ENCODE peak calls at places on chromosome 16, in five cellular contexts. Z, A, E, V and T are unnamed samples.

GRCh38 chr16:28042856-28043255 is 20.7 kb downstream of the GSG1L start:
- DNase-seq in Z (no peak), A (no peak), E (no peak), V (no peak), T (no peak)

GRCh38 chr16:15954814-15955151 is 5.4 kb downstream of the ABCC1 start:
- DNase-seq in Z (no peak), A (no peak), E (no peak), V (no peak), T (no peak)

GRCh38 chr16:27759301-27759871 is 209.4 kb downstream of the KATNIP start:
- DNase-seq in Z (no peak), A (no peak), E (no peak), V (no peak), T (no peak)

GRCh38 chr16:3243882-3244281 is 8.9 kb upstream of the ZNF200 start:
- DNase-seq in Z (no peak), A (no peak), E (no peak), V (no peak), T (no peak)

GRCh38 chr16:49012961-49013726 is 268.5 kb downstream of the CBLN1 start:
- DNase-seq in Z (no peak), A (peak; percentile 79), E (peak; percentile 31), V (no peak), T (no peak)

GRCh38 chr16:57639172-57639571 is 10.7 kb downstream of the ADGRG1 start:
- DNase-seq in Z (peak; percentile 53), A (no peak), E (peak; percentile 86), V (peak; percentile 47), T (no peak)

GRCh38 chr16:75130150-75130771 is 13.7 kb upstream of the LDHD start:
- DNase-seq in Z (no peak), A (no peak), E (no peak), V (no peak), T (no peak)

GRCh38 chr16:12431547-12431946 is 372.1 kb downstream of the CPPED1 start:
- DNase-seq in Z (no peak), A (no peak), E (no peak), V (no peak), T (no peak)

GRCh38 chr16:27225536-27226360 is 22.4 kb downstream of the KDM8 start:
- DNase-seq in Z (no peak), A (no peak), E (peak; percentile 75), V (no peak), T (no peak)

GRCh38 chr16:75227361-75228142 is 8.8 kb downstream of the CTRB1 start:
- DNase-seq in Z (no peak), A (no peak), E (peak; percentile 79), V (no peak), T (no peak)

GRCh38 chr16:26911436-26911835 is 155.3 kb upstream of the C16orf82 start:
- DNase-seq in Z (no peak), A (no peak), E (no peak), V (no peak), T (no peak)

GRCh38 chr16:19458722-19459379 is 41.2 kb downstream of the TMC5 start:
- DNase-seq in Z (no peak), A (no peak), E (no peak), V (no peak), T (no peak)

GRCh38 chr16:86024210-86024609 is 125.2 kb downstream of the IRF8 start:
- DNase-seq in Z (no peak), A (no peak), E (no peak), V (no peak), T (no peak)

GRCh38 chr16:86018487-86018886 is 119.5 kb downstream of the IRF8 start:
- DNase-seq in Z (no peak), A (peak; percentile 72), E (peak; percentile 8), V (no peak), T (peak; percentile 50)

GRCh38 chr16:86019446-86020047 is 120.6 kb downstream of the IRF8 start:
- DNase-seq in Z (no peak), A (no peak), E (no peak), V (peak; percentile 39), T (no peak)

GRCh38 chr16:86022381-86022960 is 123.5 kb downstream of the IRF8 start:
- DNase-seq in Z (no peak), A (no peak), E (no peak), V (no peak), T (no peak)

GRCh38 chr16:86020971-86021370 is 122.0 kb downstream of the IRF8 start:
- DNase-seq in Z (no peak), A (no peak), E (no peak), V (no peak), T (no peak)
- TF ChIP-seq CTCF in Z (no peak), A (no peak), E (no peak), V (no peak), T (no peak)

GRCh38 chr16:85637808-85638186 is 24.7 kb downstream of the GSE1 start:
- DNase-seq in Z (no peak), A (no peak), E (peak; percentile 80), V (no peak), T (no peak)
- TF ChIP-seq CTCF in Z (no peak), A (no peak), E (no peak), V (no peak), T (no peak)

GRCh38 chr16:69107311-69107962 is 2.0 kb downstream of the HAS3 start:
- DNase-seq in Z (no peak), A (peak; percentile 32), E (peak; percentile 56), V (no peak), T (no peak)

GRCh38 chr16:69108905-69109252 is 3.4 kb downstream of the HAS3 start:
- DNase-seq in Z (no peak), A (no peak), E (no peak), V (no peak), T (no peak)

GRCh38 chr16:69106491-69107291 is 1.2 kb downstream of the HAS3 start:
- DNase-seq in Z (no peak), A (no peak), E (peak; percentile 23), V (no peak), T (peak; percentile 50)

GRCh38 chr16:69109486-69110270 is 4.2 kb downstream of the HAS3 start:
- DNase-seq in Z (no peak), A (no peak), E (no peak), V (no peak), T (no peak)

GRCh38 chr16:69108069-69108904 is 2.8 kb downstream of the HAS3 start:
- DNase-seq in Z (no peak), A (no peak), E (no peak), V (no peak), T (no peak)
- TF ChIP-seq CTCF in Z (no peak), A (no peak), E (no peak), V (no peak), T (no peak)

GRCh38 chr16:66141885-66142284 is 224.6 kb upstream of the CDH5 start:
- DNase-seq in Z (no peak), A (no peak), E (no peak), V (no peak), T (no peak)
- TF ChIP-seq CTCF in Z (no peak), A (no peak), E (no peak), V (no peak), T (no peak)

DNA sequence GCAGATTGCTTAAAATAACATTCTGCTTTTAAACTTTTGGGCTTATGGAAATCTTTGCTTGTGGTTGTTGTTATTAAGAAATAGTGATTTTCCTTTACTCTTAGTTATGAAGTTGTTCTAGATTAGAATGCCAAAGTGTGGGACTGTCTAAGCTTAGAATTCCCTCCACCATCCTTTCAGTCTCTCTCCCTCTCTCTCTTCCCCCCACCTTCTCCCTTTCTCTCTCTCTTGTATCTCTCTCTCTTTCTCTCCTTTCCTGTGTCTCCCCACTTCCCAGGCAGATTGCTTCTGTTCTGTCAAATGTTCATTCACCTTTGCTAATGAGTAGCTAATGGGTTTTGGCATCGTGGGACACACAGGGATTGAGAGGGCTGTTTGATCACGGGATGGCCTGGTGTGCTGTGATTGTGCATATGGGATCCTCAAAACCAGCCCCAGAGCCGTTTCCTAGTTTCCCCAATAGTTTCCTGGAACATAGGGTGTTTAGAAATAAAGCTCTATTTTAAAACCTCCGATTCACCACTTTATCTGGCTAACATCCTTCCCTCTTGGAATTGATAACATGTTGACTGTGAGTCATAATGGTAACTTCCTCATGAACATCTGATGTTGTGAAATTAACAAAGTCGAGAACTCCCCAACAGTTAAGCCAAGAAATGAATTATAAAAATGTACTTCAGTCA is 502.6 kb downstream of the TMEM114 start:
- DNase-seq in Z (no peak), A (no peak), E (no peak), V (no peak), T (no peak)
- TF ChIP-seq CTCF in Z (no peak), A (no peak), E (no peak), V (no peak), T (no peak)

GRCh38 chr16:69526831-69527655 is 38.7 kb upstream of the NFAT5 start:
- DNase-seq in Z (no peak), A (no peak), E (no peak), V (no peak), T (no peak)
- TF ChIP-seq CTCF in Z (no peak), A (no peak), E (no peak), V (no peak), T (no peak)

GRCh38 chr16:23597003-23597756 is 1.1 kb upstream of the NDUFAB1 start:
- DNase-seq in Z (no peak), A (peak; percentile 15), E (peak; percentile 14), V (peak; percentile 54), T (peak; percentile 46)
- TF ChIP-seq CTCF in Z (no peak), A (no peak), E (no peak), V (peak; percentile 86), T (peak; percentile 63)

GRCh38 chr16:56608876-56609462 is 585 bp downstream of the MT2A start:
- DNase-seq in Z (no peak), A (no peak), E (peak; percentile 40), V (peak; percentile 29), T (no peak)

GRCh38 chr16:56610609-56611111 is 2.3 kb downstream of the MT2A start:
- DNase-seq in Z (no peak), A (peak; percentile 52), E (no peak), V (no peak), T (no peak)

GRCh38 chr16:56610017-56610608 is 1.7 kb downstream of the MT2A start:
- DNase-seq in Z (peak; percentile 58), A (no peak), E (peak; percentile 42), V (no peak), T (no peak)

GRCh38 chr16:56608043-56608875 is at the start of gene MT2A:
- DNase-seq in Z (peak; percentile 87), A (peak; percentile 94), E (peak; percentile 98), V (peak; percentile 95), T (peak; percentile 94)

GRCh38 chr16:56609463-56609921 is 1.1 kb downstream of the MT2A start:
- DNase-seq in Z (peak; percentile 73), A (peak; percentile 87), E (peak; percentile 72), V (no peak), T (peak; percentile 77)
- TF ChIP-seq CTCF in Z (no peak), A (no peak), E (no peak), V (no peak), T (no peak)